ENCODE peak calls at places on chromosome 10, in eight cellular contexts. C, Q, M, B, G, J, V and S are unnamed samples.

GRCh38 chr10:122986340-122986739 is 6.1 kb downstream of the PSTK start:
- DNase-seq in C (no peak), Q (no peak), M (no peak), B (no peak), G (no peak), J (no peak), V (no peak), S (no peak)

GRCh38 chr10:88990528-88991160 is at the start of gene FAS:
- DNase-seq in C (peak; percentile 65), Q (peak; percentile 56), M (peak; percentile 53), B (no peak), G (peak; percentile 27), J (peak; percentile 80), V (no peak), S (no peak)

GRCh38 chr10:100670828-100671479 is 74.4 kb upstream of the PAX2 start:
- DNase-seq in C (peak; percentile 92), Q (no peak), M (no peak), B (no peak), G (no peak), J (no peak), V (peak; percentile 78), S (no peak)

GRCh38 chr10:17025444-17026295 is 103.9 kb downstream of the CUBN start:
- DNase-seq in C (peak; percentile 19), Q (peak; percentile 21), M (peak; percentile 94), B (no peak), G (peak; percentile 17), J (no peak), V (no peak), S (no peak)

GRCh38 chr10:102230264-102230860 is 4.3 kb downstream of the ELOVL3 start:
- DNase-seq in C (peak; percentile 74), Q (peak; percentile 91), M (peak; percentile 44), B (no peak), G (no peak), J (no peak), V (peak; percentile 48), S (no peak)

GRCh38 chr10:102654566-102654965 is 10.3 kb downstream of the TRIM8 start:
- DNase-seq in C (no peak), Q (no peak), M (no peak), B (no peak), G (no peak), J (no peak), V (no peak), S (no peak)

GRCh38 chr10:71278691-71279588 is 40.1 kb upstream of the SLC29A3 start:
- DNase-seq in C (peak; percentile 90), Q (no peak), M (no peak), B (no peak), G (no peak), J (no peak), V (no peak), S (no peak)

GRCh38 chr10:44898665-44899064 is 12.5 kb upstream of the TMEM72 start:
- DNase-seq in C (no peak), Q (no peak), M (no peak), B (no peak), G (no peak), J (no peak), V (no peak), S (no peak)

GRCh38 chr10:35942052-35942451 is 300.0 kb upstream of the FZD8 start:
- DNase-seq in C (no peak), Q (no peak), M (peak; percentile 15), B (no peak), G (no peak), J (no peak), V (no peak), S (no peak)

GRCh38 chr10:30413996-30414576 is 19.9 kb upstream of the MAP3K8 start:
- DNase-seq in C (peak; percentile 64), Q (peak; percentile 40), M (peak; percentile 69), B (no peak), G (peak; percentile 70), J (no peak), V (peak; percentile 62), S (no peak)

GRCh38 chr10:57535306-57535705 is 732.4 kb downstream of the IPMK start:
- DNase-seq in C (no peak), Q (no peak), M (no peak), B (no peak), G (no peak), J (no peak), V (no peak), S (no peak)

GRCh38 chr10:78516236-78516635 is 482.6 kb downstream of the RPS24 start:
- DNase-seq in C (no peak), Q (no peak), M (no peak), B (no peak), G (no peak), J (no peak), V (no peak), S (no peak)

GRCh38 chr10:132575320-132576201 is 38.0 kb downstream of the INPP5A start:
- DNase-seq in C (no peak), Q (no peak), M (peak; percentile 74), B (no peak), G (no peak), J (peak; percentile 89), V (no peak), S (no peak)

GRCh38 chr10:118809372-118809695 is 54.6 kb upstream of the CACUL1 start:
- DNase-seq in C (no peak), Q (no peak), M (no peak), B (no peak), G (no peak), J (no peak), V (no peak), S (no peak)

GRCh38 chr10:132558516-132559413 is 21.2 kb downstream of the INPP5A start:
- DNase-seq in C (no peak), Q (no peak), M (no peak), B (no peak), G (no peak), J (no peak), V (no peak), S (no peak)

GRCh38 chr10:69714572-69714971 is 84.5 kb downstream of the FAM241B start:
- DNase-seq in C (no peak), Q (no peak), M (no peak), B (no peak), G (no peak), J (no peak), V (no peak), S (no peak)

GRCh38 chr10:75801121-75801520 is 369.7 kb downstream of the LRMDA start:
- DNase-seq in C (no peak), Q (no peak), M (no peak), B (no peak), G (no peak), J (no peak), V (no peak), S (no peak)

GRCh38 chr10:67785098-67785497 is 52.9 kb downstream of the DNAJC12 start:
- DNase-seq in C (no peak), Q (no peak), M (no peak), B (no peak), G (no peak), J (no peak), V (no peak), S (no peak)

GRCh38 chr10:72085864-72086465 is 2.4 kb downstream of the SPOCK2 start:
- DNase-seq in C (no peak), Q (no peak), M (no peak), B (no peak), G (no peak), J (no peak), V (no peak), S (no peak)

GRCh38 chr10:11357361-11357760 is 254.1 kb downstream of the USP6NL start:
- DNase-seq in C (no peak), Q (no peak), M (no peak), B (no peak), G (no peak), J (no peak), V (no peak), S (no peak)

DNA sequence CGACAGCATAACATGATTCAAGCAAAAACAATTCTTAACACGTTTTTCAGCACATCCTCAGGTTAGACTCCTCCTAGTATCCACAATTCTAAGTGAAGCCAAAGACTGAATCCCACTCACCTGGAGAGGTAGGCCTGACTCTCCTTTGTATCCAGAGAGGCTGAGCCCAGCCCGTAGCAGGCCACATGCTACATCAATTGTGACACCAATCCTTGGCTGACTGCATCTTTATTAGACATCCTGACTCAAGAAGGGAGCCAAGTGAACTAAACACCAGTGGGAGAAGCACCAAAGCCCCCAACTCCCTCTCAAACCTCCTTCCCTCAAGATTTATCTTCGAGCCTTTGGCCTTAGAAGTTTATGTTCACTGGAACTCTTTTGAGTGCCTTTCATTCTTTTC is 125.5 kb upstream of the PDLIM1 start:
- DNase-seq in C (no peak), Q (no peak), M (no peak), B (no peak), G (no peak), J (no peak), V (no peak), S (no peak)
- H3K27ac ChIP-seq in C (no peak overlapping the region), Q (no peak overlapping the region), M (no peak overlapping the region), B (peak overlapping the region; percentile 19), G (no peak overlapping the region), J (no peak overlapping the region), V (no peak overlapping the region), S (no peak overlapping the region)

DNA sequence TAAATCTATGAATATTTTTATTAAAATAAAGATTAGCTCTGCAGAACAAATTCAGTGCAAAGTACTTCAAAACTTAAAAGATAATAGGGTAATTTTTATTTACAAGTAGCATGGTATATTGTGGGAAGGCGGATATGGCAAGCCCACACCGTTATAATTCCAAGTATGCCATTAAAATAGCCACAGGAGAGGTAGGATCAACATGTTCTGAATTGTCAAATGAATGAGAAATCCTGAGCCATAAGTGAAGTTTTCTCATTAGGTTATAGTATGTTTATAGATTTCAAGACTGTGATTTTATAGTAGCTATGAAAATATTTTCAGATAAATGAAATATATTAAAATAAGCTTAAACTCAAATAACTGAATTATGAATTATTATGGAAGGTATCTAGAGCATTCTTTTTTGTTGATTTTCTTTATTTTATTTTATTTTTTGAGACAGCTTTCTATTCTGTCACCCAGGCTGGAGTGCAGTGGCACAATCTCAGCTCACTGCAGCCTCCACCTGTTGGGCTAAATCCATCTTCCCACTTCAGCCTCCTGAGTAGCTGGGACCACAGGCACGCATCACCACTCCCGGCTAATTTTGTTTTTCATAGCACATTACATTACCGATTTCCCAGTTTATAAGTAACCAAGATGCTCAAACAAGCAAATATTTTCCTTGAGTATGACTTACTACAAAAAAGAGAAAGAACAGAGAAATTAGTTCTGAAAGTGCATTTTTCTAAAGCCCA is 956.6 kb downstream of the GATA3 start:
- DNase-seq in C (no peak), Q (no peak), M (no peak), B (no peak), G (no peak), J (no peak), V (no peak), S (no peak)
- H3K9ac ChIP-seq in C (no peak overlapping the region), Q (no peak overlapping the region), M (no peak overlapping the region), B (no peak overlapping the region), G (no peak overlapping the region), J (no peak overlapping the region), V (no peak overlapping the region), S (no peak overlapping the region)

DNA sequence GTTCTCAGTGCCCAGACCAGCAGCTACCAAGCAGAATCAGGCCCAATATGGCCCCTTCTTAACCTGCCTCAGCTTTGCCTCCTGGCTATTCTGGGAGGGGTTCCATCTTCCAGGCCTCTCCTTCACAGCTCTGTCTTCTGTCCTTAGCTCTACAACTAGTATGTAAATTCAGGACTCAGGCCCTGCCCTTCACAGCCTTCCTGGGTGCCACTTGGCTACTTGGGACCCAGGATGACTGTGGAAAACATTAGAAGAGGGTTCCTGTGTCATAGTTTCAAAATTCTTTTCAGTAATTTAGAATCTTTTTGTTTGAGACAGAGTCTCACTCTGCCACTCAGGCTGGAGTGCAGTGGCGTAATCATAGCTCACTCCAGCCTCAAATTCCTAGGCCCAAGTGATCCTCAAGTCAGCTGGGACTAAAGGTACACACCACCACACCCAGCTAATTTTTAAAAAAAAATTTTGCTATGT is 33.2 kb upstream of the PAPSS2 start:
- DNase-seq in C (no peak), Q (no peak), M (no peak), B (no peak), G (no peak), J (no peak), V (no peak), S (no peak)
- TF ChIP-seq POLR2AphosphoS5 in C (no peak), Q (no peak), M (no peak), B (no peak), G (no peak), J (no peak), V (no peak), S (no peak)

GRCh38 chr10:7817984-7818294 is 366 bp upstream of the TAF3 start:
- DNase-seq in C (no peak), Q (no peak), M (no peak), B (no peak), G (no peak), J (peak; percentile 16), V (no peak), S (no peak)
- H3K27ac ChIP-seq in C (no peak overlapping the region), Q (peak overlapping the region; percentile 35), M (no peak overlapping the region), B (peak overlapping the region; percentile 51), G (peak overlapping the region; percentile 32), J (no peak overlapping the region), V (peak overlapping the region; percentile 47), S (no peak overlapping the region)